ENCODE peak calls at places on chromosome 17, in five cellular contexts. One of them, this sample, is unnamed.

GRCh38 chr17:8153550-8153956 is 1.3 kb upstream of the PER1 start:
- DNase-seq in HepG2: peak
- DNase-seq in GM12878: no peak
- DNase-seq in K562: peak
- DNase-seq in GM12891: no peak
- DNase-seq in this sample: no peak

GRCh38 chr17:73196500-73196899 is 3.6 kb downstream of the COG1 start:
- DNase-seq in HepG2: no peak
- DNase-seq in K562: no peak
- DNase-seq in GM12891: no peak
- DNase-seq in GM12878: no peak
- DNase-seq in this sample: no peak

GRCh38 chr17:29568331-29569244 is at the start of gene TP53I13:
- DNase-seq in GM12878: no peak
- DNase-seq in HepG2: peak
- DNase-seq in K562: peak
- DNase-seq in GM12891: peak
- DNase-seq in this sample: peak

GRCh38 chr17:5536831-5537230 is 47.5 kb downstream of the NLRP1 start:
- DNase-seq in HepG2: no peak
- DNase-seq in GM12891: no peak
- DNase-seq in GM12878: no peak
- DNase-seq in K562: no peak
- DNase-seq in this sample: no peak

GRCh38 chr17:34254651-34255380 is at the start of gene CCL2:
- DNase-seq in HepG2: no peak
- DNase-seq in GM12878: no peak
- DNase-seq in K562: peak
- DNase-seq in GM12891: no peak
- DNase-seq in this sample: no peak

GRCh38 chr17:83122834-83123233 is 43.4 kb downstream of the METRNL start:
- DNase-seq in K562: no peak
- DNase-seq in HepG2: no peak
- DNase-seq in GM12878: no peak
- DNase-seq in GM12891: no peak
- DNase-seq in this sample: no peak

GRCh38 chr17:42683407-42684031 is 1.2 kb downstream of the CNTNAP1 start:
- DNase-seq in K562: no peak
- DNase-seq in HepG2: no peak
- DNase-seq in GM12878: no peak
- DNase-seq in GM12891: no peak
- DNase-seq in this sample: no peak

GRCh38 chr17:65222216-65222738 is 85.1 kb downstream of the RGS9 start:
- DNase-seq in HepG2: no peak
- DNase-seq in GM12878: no peak
- DNase-seq in GM12891: no peak
- DNase-seq in K562: no peak
- DNase-seq in this sample: no peak

GRCh38 chr17:41474863-41475262 is 6.1 kb downstream of the KRT35 start:
- DNase-seq in GM12878: no peak
- DNase-seq in HepG2: no peak
- DNase-seq in K562: no peak
- DNase-seq in GM12891: no peak
- DNase-seq in this sample: no peak

GRCh38 chr17:56441331-56441730 is 152.2 kb upstream of the NOG start:
- DNase-seq in GM12891: no peak
- DNase-seq in GM12878: no peak
- DNase-seq in K562: no peak
- DNase-seq in HepG2: no peak
- DNase-seq in this sample: no peak

GRCh38 chr17:44919411-44919810 is 4.1 kb upstream of the GFAP start:
- DNase-seq in GM12878: no peak
- DNase-seq in GM12891: no peak
- DNase-seq in K562: no peak
- DNase-seq in HepG2: no peak
- DNase-seq in this sample: no peak

GRCh38 chr17:63440127-63440769 is 5.9 kb downstream of the CYB561 start:
- DNase-seq in HepG2: no peak
- DNase-seq in GM12878: no peak
- DNase-seq in GM12891: no peak
- DNase-seq in K562: no peak
- DNase-seq in this sample: no peak

GRCh38 chr17:34763727-34764665 is 184.6 kb downstream of the TMEM132E start:
- DNase-seq in GM12878: no peak
- DNase-seq in GM12891: no peak
- DNase-seq in HepG2: no peak
- DNase-seq in K562: no peak
- DNase-seq in this sample: no peak

GRCh38 chr17:6574689-6575595 is 18.6 kb upstream of the PITPNM3 start:
- DNase-seq in GM12891: peak
- DNase-seq in K562: peak
- DNase-seq in GM12878: peak
- DNase-seq in HepG2: no peak
- DNase-seq in this sample: peak

GRCh38 chr17:30854146-30854545 is 22.4 kb downstream of the ATAD5 start:
- DNase-seq in GM12878: no peak
- DNase-seq in HepG2: no peak
- DNase-seq in GM12891: no peak
- DNase-seq in K562: no peak
- DNase-seq in this sample: no peak

GRCh38 chr17:21686165-21687015 is 5.9 kb upstream of the KCNJ18 start:
- DNase-seq in HepG2: no peak
- DNase-seq in K562: no peak
- DNase-seq in GM12891: no peak
- DNase-seq in GM12878: no peak
- DNase-seq in this sample: no peak

GRCh38 chr17:66807182-66807581 is 27.7 kb upstream of the CACNG5 start:
- DNase-seq in K562: no peak
- DNase-seq in GM12891: no peak
- DNase-seq in GM12878: no peak
- DNase-seq in HepG2: no peak
- DNase-seq in this sample: no peak

GRCh38 chr17:81576621-81577277 is 24.6 kb upstream of the FAAP100 start:
- DNase-seq in GM12878: no peak
- DNase-seq in K562: no peak
- DNase-seq in HepG2: peak
- DNase-seq in GM12891: no peak
- DNase-seq in this sample: no peak

GRCh38 chr17:14373587-14374259 is 72.8 kb downstream of the HS3ST3B1 start:
- DNase-seq in GM12878: no peak
- DNase-seq in HepG2: peak
- DNase-seq in GM12891: no peak
- DNase-seq in K562: no peak
- DNase-seq in this sample: no peak

GRCh38 chr17:30600830-30601494 is 123.8 kb downstream of the GOSR1 start:
- DNase-seq in GM12891: peak
- DNase-seq in K562: peak
- DNase-seq in GM12878: no peak
- DNase-seq in HepG2: no peak
- DNase-seq in this sample: peak

GRCh38 chr17:27241346-27241946 is 52.5 kb upstream of the WSB1 start:
- DNase-seq in GM12891: no peak
- DNase-seq in K562: no peak
- DNase-seq in GM12878: no peak
- DNase-seq in HepG2: no peak
- DNase-seq in this sample: no peak

GRCh38 chr17:2089021-2089422 is 34.1 kb downstream of the HIC1 start:
- DNase-seq in K562: peak
- DNase-seq in GM12891: no peak
- DNase-seq in HepG2: no peak
- DNase-seq in GM12878: no peak
- DNase-seq in this sample: no peak

GRCh38 chr17:2092253-2092652 is 37.4 kb downstream of the HIC1 start:
- DNase-seq in GM12891: no peak
- DNase-seq in HepG2: no peak
- DNase-seq in K562: no peak
- DNase-seq in GM12878: no peak
- DNase-seq in this sample: no peak

GRCh38 chr17:2090210-2090641 is 35.3 kb downstream of the HIC1 start:
- DNase-seq in GM12891: no peak
- DNase-seq in HepG2: no peak
- DNase-seq in K562: no peak
- DNase-seq in GM12878: no peak
- DNase-seq in this sample: no peak

GRCh38 chr17:2093349-2093748 is 38.4 kb downstream of the HIC1 start:
- DNase-seq in HepG2: no peak
- DNase-seq in GM12878: no peak
- DNase-seq in K562: no peak
- DNase-seq in GM12891: no peak
- DNase-seq in this sample: no peak

DNA sequence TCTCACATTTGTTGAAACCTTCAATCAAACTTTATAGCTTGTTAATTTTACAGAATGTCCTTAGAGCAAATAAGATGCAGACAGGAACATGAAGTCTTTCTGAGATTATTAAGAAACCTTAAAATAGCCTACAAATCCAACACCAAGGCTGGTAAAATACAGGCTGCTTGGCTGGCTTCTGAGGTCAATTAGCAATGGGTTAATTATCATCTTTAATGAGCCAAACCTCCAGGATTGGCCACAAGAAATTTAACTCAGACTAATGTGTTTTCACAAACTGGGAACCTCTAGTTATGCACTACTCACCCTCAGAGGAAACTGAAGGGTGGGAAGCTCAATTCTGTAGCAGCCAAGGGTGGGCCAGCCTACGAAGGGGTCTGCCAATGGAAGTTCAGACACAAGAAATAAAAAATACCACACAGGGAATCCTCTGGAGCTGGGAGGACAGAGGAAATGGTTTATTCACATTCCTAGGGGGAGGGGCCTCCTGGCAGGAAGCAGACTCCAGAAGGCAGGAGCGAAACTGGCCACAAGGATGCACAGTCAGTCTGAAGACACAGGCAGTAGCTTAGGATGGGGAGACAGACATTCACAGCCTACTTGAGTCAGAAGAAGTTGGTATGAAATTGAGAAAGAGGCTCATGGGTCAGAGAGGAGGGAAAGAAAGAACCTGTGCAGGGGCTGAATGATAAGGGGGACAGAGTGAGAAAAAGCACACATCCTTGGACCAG is 36.1 kb downstream of the HIC1 start:
- DNase-seq in GM12878: no peak
- DNase-seq in GM12891: no peak
- DNase-seq in HepG2: no peak
- DNase-seq in K562: no peak
- DNase-seq in this sample: no peak
- TF ChIP-seq TAF1 in GM12878: no peak
- TF ChIP-seq TAF1 in GM12891: no peak
- TF ChIP-seq TAF1 in HepG2: no peak
- TF ChIP-seq TAF1 in K562: no peak
- TF ChIP-seq TAF1 in this sample: no peak

DNA sequence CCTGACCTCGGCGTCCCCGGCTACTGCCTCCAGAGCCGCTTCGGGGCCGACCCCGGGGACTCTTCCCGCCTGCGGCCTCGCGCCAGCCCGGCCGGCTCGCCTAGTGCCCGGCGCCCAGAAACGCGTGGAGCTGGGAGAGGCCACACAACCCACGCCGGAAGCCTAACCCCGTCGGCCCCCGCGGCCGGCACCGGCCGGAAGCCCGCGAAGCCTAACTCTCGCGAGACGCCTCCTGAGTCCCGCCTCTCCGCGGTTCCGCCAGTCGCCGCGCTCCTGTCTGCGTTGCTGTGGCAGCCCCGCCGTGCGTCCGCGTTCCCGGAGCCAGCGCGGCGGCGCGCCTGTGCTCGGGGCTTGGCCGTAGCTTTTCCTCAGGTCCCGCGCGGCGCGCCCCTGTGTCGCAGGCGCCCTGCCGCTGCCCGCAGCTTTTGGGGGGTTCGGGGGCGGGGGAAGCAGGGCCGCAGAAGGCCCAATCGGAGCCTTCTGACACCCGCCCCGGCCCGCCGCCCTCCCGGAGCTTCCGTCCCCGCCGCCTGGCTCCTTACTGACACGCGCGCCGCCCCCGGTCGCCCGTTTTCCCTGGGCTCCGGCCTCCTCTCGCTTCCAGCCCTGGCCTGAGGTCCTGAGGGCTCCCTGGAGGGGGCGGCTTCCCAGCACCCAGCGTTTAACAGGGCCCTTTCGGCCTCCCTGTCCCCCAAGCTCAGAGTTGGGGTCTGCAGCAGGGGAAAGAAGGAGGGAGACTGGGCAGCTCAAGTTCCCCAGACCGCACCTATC is 21.7 kb downstream of the NPTX1 start:
- DNase-seq in GM12891: peak
- DNase-seq in HepG2: peak
- DNase-seq in K562: peak
- DNase-seq in GM12878: peak
- DNase-seq in this sample: peak
- TF ChIP-seq POLR2A in GM12891: peak
- TF ChIP-seq POLR2A in HepG2: peak
- TF ChIP-seq POLR2A in K562: peak
- TF ChIP-seq POLR2A in GM12878: peak
- TF ChIP-seq POLR2A in this sample: peak

GRCh38 chr17:61570118-61570517 is 20.9 kb downstream of the NACA2 start:
- DNase-seq in GM12878: no peak
- DNase-seq in K562: no peak
- DNase-seq in GM12891: no peak
- DNase-seq in HepG2: no peak
- DNase-seq in this sample: no peak

GRCh38 chr17:61565213-61565612 is 25.8 kb downstream of the NACA2 start:
- DNase-seq in GM12891: no peak
- DNase-seq in HepG2: no peak
- DNase-seq in GM12878: no peak
- DNase-seq in K562: no peak
- DNase-seq in this sample: no peak

GRCh38 chr17:61567045-61567802 is 23.8 kb downstream of the NACA2 start:
- DNase-seq in HepG2: no peak
- DNase-seq in GM12878: no peak
- DNase-seq in GM12891: no peak
- DNase-seq in K562: no peak
- DNase-seq in this sample: no peak

GRCh38 chr17:61571624-61572023 is 19.4 kb downstream of the NACA2 start:
- DNase-seq in GM12891: no peak
- DNase-seq in GM12878: no peak
- DNase-seq in HepG2: no peak
- DNase-seq in K562: no peak
- DNase-seq in this sample: no peak

GRCh38 chr17:61568219-61569072 is 22.6 kb downstream of the NACA2 start:
- DNase-seq in HepG2: peak
- DNase-seq in K562: no peak
- DNase-seq in GM12878: no peak
- DNase-seq in GM12891: no peak
- DNase-seq in this sample: no peak
- TF ChIP-seq POLR2AphosphoS5 in HepG2: no peak
- TF ChIP-seq POLR2AphosphoS5 in K562: no peak
- TF ChIP-seq POLR2AphosphoS5 in GM12878: no peak
- TF ChIP-seq POLR2AphosphoS5 in GM12891: no peak
- TF ChIP-seq POLR2AphosphoS5 in this sample: no peak

GRCh38 chr17:17143501-17143900 is 62.6 kb downstream of the PLD6 start:
- DNase-seq in GM12891: no peak
- DNase-seq in GM12878: no peak
- DNase-seq in K562: no peak
- DNase-seq in HepG2: no peak
- DNase-seq in this sample: no peak

GRCh38 chr17:17142556-17142955 is 63.6 kb downstream of the PLD6 start:
- DNase-seq in HepG2: no peak
- DNase-seq in K562: no peak
- DNase-seq in GM12878: no peak
- DNase-seq in GM12891: no peak
- DNase-seq in this sample: no peak

GRCh38 chr17:17140590-17140980 is 65.5 kb downstream of the PLD6 start:
- DNase-seq in HepG2: no peak
- DNase-seq in GM12891: no peak
- DNase-seq in GM12878: no peak
- DNase-seq in K562: no peak
- DNase-seq in this sample: no peak

GRCh38 chr17:17141279-17141678 is 64.9 kb downstream of the PLD6 start:
- DNase-seq in GM12891: no peak
- DNase-seq in K562: no peak
- DNase-seq in HepG2: no peak
- DNase-seq in GM12878: no peak
- DNase-seq in this sample: no peak

GRCh38 chr17:17141860-17142552 is 64.1 kb downstream of the PLD6 start:
- DNase-seq in K562: peak
- DNase-seq in HepG2: no peak
- DNase-seq in GM12878: no peak
- DNase-seq in GM12891: peak
- DNase-seq in this sample: peak
- TF ChIP-seq TAF1 in K562: no peak
- TF ChIP-seq TAF1 in HepG2: no peak
- TF ChIP-seq TAF1 in GM12878: no peak
- TF ChIP-seq TAF1 in GM12891: no peak
- TF ChIP-seq TAF1 in this sample: no peak

This sample was measured in GM12892.